ENCODE peak calls at places on chromosomes 3 and 15, in six cellular contexts. A is H1, H is body of pancreas, Z is astrocyte, U is right atrium auricular region, B is cardiac muscle cell. M is an unnamed sample.

GRCh38 chr15:70025413-70026296 is 72.1 kb downstream of the TLE3 start:
- DNase-seq in A (no peak), H (no peak), Z (no peak), U (no peak), B (peak), M (no peak)

GRCh38 chr15:50261979-50262378 is 3.5 kb downstream of the HDC start:
- DNase-seq in A (no peak), H (no peak), Z (no peak), U (no peak), B (no peak), M (no peak)

GRCh38 chr3:133691410-133692107 is 29.8 kb upstream of the TOPBP1 start:
- DNase-seq in A (no peak), H (no peak), Z (no peak), U (no peak), B (peak), M (no peak)

GRCh38 chr3:184466413-184466960 is 86.6 kb downstream of the CHRD start:
- DNase-seq in A (no peak), H (peak), Z (peak), U (peak), B (peak), M (no peak)

GRCh38 chr3:44000586-44000985 is 241.1 kb upstream of the TOPAZ1 start:
- DNase-seq in A (no peak), H (no peak), Z (peak), U (no peak), B (no peak), M (no peak)

GRCh38 chr3:16885948-16886683 is 1.4 kb downstream of the PLCL2 start:
- DNase-seq in A (no peak), H (no peak), Z (no peak), U (no peak), B (peak), M (no peak)

GRCh38 chr3:35664460-35664919 is 25.2 kb downstream of the ARPP21 start:
- DNase-seq in A (peak), H (peak), Z (peak), U (no peak), B (peak), M (no peak)

GRCh38 chr3:106168941-106169340 is 300.1 kb upstream of the CBLB start:
- DNase-seq in A (no peak), H (no peak), Z (no peak), U (no peak), B (no peak), M (peak)

GRCh38 chr3:56188201-56188600 is 280.1 kb downstream of the ERC2 start:
- DNase-seq in A (no peak), H (no peak), Z (no peak), U (no peak), B (no peak), M (no peak)

GRCh38 chr15:57784081-57784488 is 77.6 kb downstream of the POLR2M start:
- DNase-seq in A (no peak), H (no peak), Z (no peak), U (peak), B (peak), M (peak)

GRCh38 chr3:78988324-78988723 is 779.5 kb downstream of the ROBO1 start:
- DNase-seq in A (no peak), H (no peak), Z (no peak), U (no peak), B (peak), M (peak)

GRCh38 chr3:38297947-38298711 is 16.0 kb downstream of the SLC22A14 start:
- DNase-seq in A (no peak), H (no peak), Z (peak), U (no peak), B (peak), M (peak)

GRCh38 chr3:9784876-9785443 is 7.3 kb downstream of the TADA3 start:
- DNase-seq in A (no peak), H (no peak), Z (no peak), U (no peak), B (peak), M (no peak)

GRCh38 chr15:88986949-88987589 is 73.9 kb upstream of the MFGE8 start:
- DNase-seq in A (peak), H (no peak), Z (no peak), U (no peak), B (no peak), M (no peak)

GRCh38 chr3:74127261-74127660 is 487.2 kb downstream of the CNTN3 start:
- DNase-seq in A (no peak), H (no peak), Z (no peak), U (no peak), B (no peak), M (no peak)

GRCh38 chr3:15636028-15636709 is 34.6 kb downstream of the BTD start:
- DNase-seq in A (no peak), H (no peak), Z (peak), U (no peak), B (peak), M (peak)

GRCh38 chr15:31473384-31474058 is 146.9 kb downstream of the KLF13 start:
- DNase-seq in A (no peak), H (no peak), Z (no peak), U (peak), B (no peak), M (no peak)

GRCh38 chr15:77002954-77003912 is 8.3 kb downstream of the PSTPIP1 start:
- DNase-seq in A (no peak), H (no peak), Z (no peak), U (no peak), B (no peak), M (no peak)

GRCh38 chr15:24621630-24622215 is 53.9 kb upstream of the NPAP1 start:
- DNase-seq in A (no peak), H (no peak), Z (no peak), U (no peak), B (no peak), M (no peak)

GRCh38 chr3:16088496-16088895 is 86.0 kb upstream of the GALNT15 start:
- DNase-seq in A (no peak), H (no peak), Z (peak), U (no peak), B (no peak), M (no peak)

GRCh38 chr3:152964901-152965609 is 130.1 kb downstream of the P2RY1 start:
- DNase-seq in A (no peak), H (no peak), Z (no peak), U (no peak), B (no peak), M (no peak)

GRCh38 chr3:140636452-140637138 is 41.3 kb upstream of the TRIM42 start:
- DNase-seq in A (no peak), H (no peak), Z (no peak), U (no peak), B (peak), M (peak)

GRCh38 chr15:67824900-67825879 is at the start of gene SKOR1:
- DNase-seq in A (peak), H (no peak), Z (peak), U (no peak), B (peak), M (no peak)

GRCh38 chr15:58361291-58361759 is 70.5 kb upstream of the LIPC start:
- DNase-seq in A (no peak), H (no peak), Z (peak), U (no peak), B (peak), M (peak)

GRCh38 chr15:99249270-99249817 is at the start of gene TTC23:
- DNase-seq in A (peak), H (peak), Z (peak), U (peak), B (peak), M (peak)

GRCh38 chr3:31132132-31132769 is 237.8 kb upstream of the GADL1 start:
- DNase-seq in A (no peak), H (no peak), Z (peak), U (no peak), B (peak), M (peak)

GRCh38 chr3:166123088-166123487 is 285.9 kb upstream of the BCHE start:
- DNase-seq in A (no peak), H (no peak), Z (no peak), U (no peak), B (no peak), M (no peak)

DNA sequence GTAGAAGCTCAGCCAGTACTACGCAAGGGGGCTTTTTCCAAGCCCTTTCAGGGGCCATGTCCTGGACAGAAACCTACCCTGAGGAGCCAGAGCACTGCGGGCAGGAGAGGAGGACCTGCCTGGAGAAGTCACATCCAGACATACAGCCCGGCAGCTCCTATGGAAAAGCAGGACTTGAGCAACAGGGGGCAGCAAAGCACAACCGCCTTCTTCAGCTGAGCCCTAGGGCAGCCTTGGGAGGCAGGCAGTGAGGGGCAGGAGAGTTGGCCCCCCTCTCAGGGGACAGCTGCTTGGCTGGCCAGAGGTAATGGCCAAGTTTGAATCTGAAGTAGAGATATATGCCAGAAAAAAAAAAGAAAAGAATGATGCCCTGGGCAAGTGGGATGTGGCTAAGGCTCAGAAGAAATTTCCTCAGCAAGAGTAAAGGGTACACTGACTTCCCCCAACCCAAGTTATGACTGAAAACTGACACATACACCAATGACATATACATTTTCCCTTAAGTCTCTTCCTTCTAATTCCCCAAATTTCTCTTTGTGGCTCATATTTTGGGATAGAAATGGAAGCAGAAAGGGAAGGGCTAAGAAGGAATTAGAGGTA is 56.9 kb downstream of the CYP19A1 start:
- DNase-seq in A (peak), H (peak), Z (no peak), U (peak), B (peak), M (no peak)
- H3K27ac ChIP-seq in A (no peak), H (no peak), Z (no peak), U (peak), B (no peak), M (no peak)

DNA sequence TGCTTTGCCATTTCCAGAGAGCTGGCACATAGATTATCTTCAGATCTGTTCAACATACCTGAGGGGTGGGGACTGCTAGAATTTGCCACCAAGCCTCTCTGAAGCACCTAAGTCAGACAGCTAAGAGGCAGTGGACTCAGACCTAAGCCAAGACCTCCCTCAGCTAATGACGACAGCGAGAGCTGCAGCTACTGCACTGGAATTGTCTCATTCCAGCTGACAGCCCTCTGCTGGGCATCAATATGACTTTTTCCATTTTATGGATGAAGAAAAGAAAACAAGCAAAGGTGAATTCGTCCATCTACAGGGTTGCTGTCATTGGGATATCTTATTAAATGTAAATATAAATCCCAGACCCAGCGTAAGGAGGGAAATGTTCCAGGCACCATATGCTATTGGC is 85.3 kb upstream of the LRTM1 start:
- DNase-seq in A (no peak), H (no peak), Z (no peak), U (no peak), B (peak), M (no peak)
- TF ChIP-seq CTCF in A (no peak), H (no peak), Z (peak), U (no peak), B (peak), M (no peak)

DNA sequence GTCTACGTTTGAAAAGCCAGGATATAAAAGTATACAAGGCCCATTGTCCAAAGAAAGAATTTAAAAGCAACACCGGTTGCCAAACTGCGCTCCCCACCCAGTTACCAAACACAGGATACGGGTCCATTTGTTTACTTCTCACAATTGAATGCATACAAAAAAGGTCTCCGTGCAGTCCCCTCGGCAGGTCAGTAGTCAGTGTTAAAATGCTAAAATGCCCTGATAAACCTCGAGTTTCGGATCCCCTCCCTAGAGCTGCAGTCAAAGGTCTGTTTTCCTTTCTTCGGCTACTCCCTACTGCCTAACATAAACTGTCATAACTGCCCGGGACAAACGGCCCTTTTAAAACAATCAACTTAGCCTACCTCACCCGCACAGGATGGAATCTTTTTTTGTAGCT is 534.6 kb downstream of the FOXP1 start:
- DNase-seq in A (no peak), H (no peak), Z (no peak), U (no peak), B (no peak), M (no peak)
- H3K27ac ChIP-seq in A (no peak), H (no peak), Z (peak), U (peak), B (no peak), M (no peak)

DNA sequence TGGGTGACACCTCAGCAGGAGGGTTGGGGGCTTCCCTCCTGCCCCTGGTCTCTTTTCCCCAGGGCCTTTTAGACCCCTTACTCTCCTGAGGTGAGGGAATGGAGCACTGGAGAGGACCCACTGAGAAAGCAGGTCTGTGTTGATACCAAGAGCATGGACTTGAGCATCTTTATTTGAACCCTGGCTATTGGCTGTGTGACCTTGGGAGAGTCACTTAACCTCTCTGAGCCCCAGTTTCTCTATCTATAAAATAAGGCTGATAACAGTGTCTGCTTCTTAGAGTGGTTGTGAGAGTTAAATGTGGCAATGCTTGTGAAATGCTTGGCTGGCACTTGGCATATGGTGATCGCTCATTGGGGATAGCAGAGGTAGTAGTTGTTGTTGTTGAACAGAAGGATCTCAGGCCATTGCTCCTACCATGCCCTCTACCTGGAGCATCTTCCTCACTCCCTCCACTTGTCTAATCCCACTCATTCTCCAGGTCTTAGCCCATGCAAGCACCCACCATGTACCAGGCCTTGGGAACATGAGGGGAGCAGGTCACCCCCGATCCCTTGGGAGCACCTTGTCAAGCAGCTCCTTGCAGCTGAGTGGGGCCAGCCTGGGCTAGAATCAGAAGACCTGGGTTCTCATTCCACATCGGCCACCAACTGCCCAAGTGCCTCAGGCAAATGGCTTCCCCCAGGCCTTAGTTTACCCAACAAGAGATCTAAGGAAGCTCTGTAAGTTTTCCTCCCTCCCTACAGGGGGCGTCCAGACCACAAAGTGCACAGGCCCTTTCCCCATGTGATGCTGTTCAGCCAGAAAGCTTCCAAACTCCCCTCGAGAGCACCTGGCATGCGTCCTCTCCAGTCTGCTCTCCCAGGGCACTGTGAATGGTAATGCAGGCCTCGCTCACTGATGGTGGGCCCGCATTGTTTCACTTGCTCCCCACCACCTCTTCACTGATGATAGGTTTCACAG is 96.7 kb downstream of the LSM3 start:
- DNase-seq in A (no peak), H (no peak), Z (no peak), U (no peak), B (peak), M (no peak)
- TF ChIP-seq CTCF in A (peak), H (no peak), Z (no peak), U (peak), B (peak), M (no peak)

DNA sequence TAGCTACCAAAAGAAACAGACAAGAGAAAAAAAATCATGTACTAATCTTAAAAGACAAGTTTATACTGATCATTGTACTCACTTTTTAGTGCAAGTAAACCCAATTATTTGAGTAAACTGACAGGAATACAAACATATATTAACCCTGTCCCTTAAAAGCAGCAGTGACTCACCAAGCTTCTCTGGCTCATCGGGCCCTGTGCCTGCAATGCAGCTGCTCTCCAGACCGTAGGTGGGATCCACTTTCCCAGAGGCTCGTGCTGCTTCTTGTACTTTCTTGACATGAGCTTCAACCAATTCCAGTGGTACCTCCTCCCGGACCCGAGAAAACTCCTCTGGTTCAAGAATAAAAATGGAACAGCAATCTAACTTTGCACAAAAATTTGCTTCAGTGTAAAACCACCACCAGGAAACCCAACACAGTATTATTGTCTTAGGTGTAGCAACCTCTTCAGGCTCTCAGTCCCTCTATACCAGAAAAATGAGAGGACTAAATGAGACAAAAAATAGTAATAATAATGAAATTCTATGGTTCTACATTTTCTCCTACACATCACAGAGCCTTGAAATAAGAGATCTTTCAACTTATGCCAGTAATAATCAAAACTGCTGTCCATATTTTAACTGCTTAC is 82.6 kb upstream of the CSPG5 start:
- DNase-seq in A (no peak), H (peak), Z (peak), U (no peak), B (peak), M (peak)
- H3K27ac ChIP-seq in A (no peak), H (no peak), Z (no peak), U (no peak), B (peak), M (peak)

GRCh38 chr15:35289029-35289617 is 204.0 kb upstream of the NANOGP8 start:
- DNase-seq in A (no peak), H (peak), Z (peak), U (no peak), B (peak), M (peak)
- TF ChIP-seq CTCF in A (peak), H (peak), Z (peak), U (peak), B (peak), M (peak)

DNA sequence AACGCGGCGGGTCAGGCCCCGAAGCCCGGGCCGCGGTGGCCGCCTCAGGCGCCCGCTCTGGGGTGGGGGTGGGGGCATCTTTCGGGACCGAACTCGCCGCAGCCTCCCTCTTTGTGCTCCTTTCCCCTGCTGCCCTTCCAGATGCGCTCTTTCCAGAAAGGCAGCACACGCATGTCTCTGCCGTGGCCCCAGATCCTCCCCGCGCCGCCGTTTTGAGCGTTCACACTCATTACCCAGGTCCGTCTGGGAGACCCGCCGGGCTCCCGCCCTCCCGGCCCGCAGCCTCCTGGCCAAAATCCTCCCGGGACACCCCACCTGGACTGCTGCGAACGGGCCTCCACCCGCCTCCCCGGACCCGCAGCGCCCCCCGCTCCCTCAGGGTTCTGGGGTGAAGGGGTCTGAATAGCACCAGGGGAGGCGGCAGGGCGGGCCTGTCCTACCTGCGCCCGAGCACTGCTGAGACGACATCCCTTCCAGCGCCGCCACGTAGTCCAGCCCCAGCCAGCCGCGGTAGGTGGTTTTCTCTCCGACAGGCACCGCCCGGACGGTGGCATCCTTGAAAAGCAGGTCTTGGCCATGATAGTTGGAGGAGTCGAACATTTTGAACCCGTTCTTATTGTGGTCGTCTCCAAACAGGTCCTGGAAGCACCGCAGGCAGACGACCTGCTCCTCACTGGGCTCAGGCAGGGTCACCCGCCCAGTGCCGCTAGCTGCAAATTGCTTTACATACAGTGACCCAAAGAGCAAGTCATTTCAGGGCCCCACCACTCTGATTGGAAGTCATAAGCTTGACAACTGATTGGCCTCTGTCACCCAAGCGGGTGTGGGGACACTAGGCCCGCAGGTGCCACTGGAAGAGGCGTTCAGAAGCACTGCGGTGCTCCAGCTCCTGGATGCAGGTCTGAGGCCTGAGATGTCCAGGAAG is 25.9 kb downstream of the MELTF start:
- DNase-seq in A (no peak), H (peak), Z (no peak), U (no peak), B (no peak), M (peak)
- H3K27ac ChIP-seq in A (no peak), H (peak), Z (no peak), U (no peak), B (no peak), M (peak)

M was measured in RWPE1.